ENCODE peak calls at places on chromosomes 16 and 17, in ten cellular contexts. One of them, this sample, is unnamed.

GRCh38 chr17:39822051-39822450 is 42.1 kb downstream of the IKZF3 start:
- DNase-seq in substantia nigra: no peak
- DNase-seq in NCI-H510A treated with DMSO at 0.1 percent for 48 hours: no peak
- DNase-seq in hippocampal formation: no peak
- DNase-seq in GM20000: no peak
- DNase-seq in HTR-8/SVneo: no peak
- DNase-seq in C1 segment of cervical spinal cord: no peak
- DNase-seq in mucosa of descending colon: no peak
- DNase-seq in natural killer cell: no peak
- DNase-seq in NT2/D1: no peak
- DNase-seq in this sample: no peak

GRCh38 chr16:10968509-10968908 is 24.1 kb downstream of the CLEC16A start:
- DNase-seq in GM20000: no peak
- DNase-seq in hippocampal formation: no peak
- DNase-seq in HTR-8/SVneo: no peak
- DNase-seq in mucosa of descending colon: no peak
- DNase-seq in natural killer cell: no peak
- DNase-seq in NCI-H510A treated with DMSO at 0.1 percent for 48 hours: no peak
- DNase-seq in substantia nigra: no peak
- DNase-seq in C1 segment of cervical spinal cord: no peak
- DNase-seq in NT2/D1: no peak
- DNase-seq in this sample: no peak

GRCh38 chr17:53148058-53148457 is 674.7 kb upstream of the KIF2B start:
- DNase-seq in hippocampal formation: no peak
- DNase-seq in NCI-H510A treated with DMSO at 0.1 percent for 48 hours: no peak
- DNase-seq in mucosa of descending colon: no peak
- DNase-seq in natural killer cell: no peak
- DNase-seq in HTR-8/SVneo: no peak
- DNase-seq in C1 segment of cervical spinal cord: no peak
- DNase-seq in NT2/D1: no peak
- DNase-seq in substantia nigra: no peak
- DNase-seq in GM20000: no peak
- DNase-seq in this sample: no peak

GRCh38 chr16:2043980-2044451 is 3.6 kb downstream of the NTHL1 start:
- DNase-seq in NT2/D1: no peak
- DNase-seq in mucosa of descending colon: peak; percentile 79
- DNase-seq in HTR-8/SVneo: no peak
- DNase-seq in substantia nigra: no peak
- DNase-seq in hippocampal formation: peak; percentile 5
- DNase-seq in NCI-H510A treated with DMSO at 0.1 percent for 48 hours: no peak
- DNase-seq in GM20000: no peak
- DNase-seq in C1 segment of cervical spinal cord: no peak
- DNase-seq in natural killer cell: no peak
- DNase-seq in this sample: no peak

GRCh38 chr17:58330544-58330996 is 2.0 kb upstream of the TSPOAP1 start:
- DNase-seq in substantia nigra: no peak
- DNase-seq in NCI-H510A treated with DMSO at 0.1 percent for 48 hours: no peak
- DNase-seq in GM20000: no peak
- DNase-seq in hippocampal formation: no peak
- DNase-seq in NT2/D1: no peak
- DNase-seq in mucosa of descending colon: peak; percentile 32
- DNase-seq in C1 segment of cervical spinal cord: no peak
- DNase-seq in HTR-8/SVneo: no peak
- DNase-seq in natural killer cell: no peak
- DNase-seq in this sample: no peak

GRCh38 chr16:53948734-53949430 is 244.9 kb downstream of the FTO start:
- DNase-seq in natural killer cell: no peak
- DNase-seq in HTR-8/SVneo: no peak
- DNase-seq in NT2/D1: no peak
- DNase-seq in C1 segment of cervical spinal cord: no peak
- DNase-seq in substantia nigra: no peak
- DNase-seq in hippocampal formation: no peak
- DNase-seq in GM20000: no peak
- DNase-seq in NCI-H510A treated with DMSO at 0.1 percent for 48 hours: peak; percentile 28
- DNase-seq in mucosa of descending colon: no peak
- DNase-seq in this sample: no peak

GRCh38 chr17:82740906-82741759 is 5.7 kb downstream of the FN3K start:
- DNase-seq in C1 segment of cervical spinal cord: no peak
- DNase-seq in hippocampal formation: no peak
- DNase-seq in natural killer cell: no peak
- DNase-seq in NCI-H510A treated with DMSO at 0.1 percent for 48 hours: no peak
- DNase-seq in NT2/D1: no peak
- DNase-seq in mucosa of descending colon: no peak
- DNase-seq in HTR-8/SVneo: no peak
- DNase-seq in substantia nigra: no peak
- DNase-seq in GM20000: no peak
- DNase-seq in this sample: no peak

GRCh38 chr16:57619133-57619605 is 9.3 kb upstream of the ADGRG1 start:
- DNase-seq in substantia nigra: no peak
- DNase-seq in mucosa of descending colon: no peak
- DNase-seq in C1 segment of cervical spinal cord: no peak
- DNase-seq in GM20000: no peak
- DNase-seq in NT2/D1: no peak
- DNase-seq in NCI-H510A treated with DMSO at 0.1 percent for 48 hours: no peak
- DNase-seq in HTR-8/SVneo: no peak
- DNase-seq in natural killer cell: no peak
- DNase-seq in hippocampal formation: no peak
- DNase-seq in this sample: no peak

GRCh38 chr17:78166416-78166815 is 2.0 kb upstream of the SYNGR2 start:
- DNase-seq in substantia nigra: no peak
- DNase-seq in NCI-H510A treated with DMSO at 0.1 percent for 48 hours: peak; percentile 29
- DNase-seq in NT2/D1: no peak
- DNase-seq in HTR-8/SVneo: no peak
- DNase-seq in hippocampal formation: no peak
- DNase-seq in natural killer cell: no peak
- DNase-seq in mucosa of descending colon: no peak
- DNase-seq in GM20000: no peak
- DNase-seq in C1 segment of cervical spinal cord: no peak
- DNase-seq in this sample: no peak

GRCh38 chr17:73968680-73969079 is 234.8 kb upstream of the RPL38 start:
- DNase-seq in hippocampal formation: no peak
- DNase-seq in mucosa of descending colon: no peak
- DNase-seq in HTR-8/SVneo: no peak
- DNase-seq in C1 segment of cervical spinal cord: no peak
- DNase-seq in GM20000: no peak
- DNase-seq in natural killer cell: no peak
- DNase-seq in NCI-H510A treated with DMSO at 0.1 percent for 48 hours: no peak
- DNase-seq in NT2/D1: no peak
- DNase-seq in substantia nigra: no peak
- DNase-seq in this sample: no peak